ENCODE peak calls at places on chromosomes 13 and 19, in ten cellular contexts. R is CD8-positive, alpha-beta T cell; L is RWPE2; T is sigmoid colon; N is thoracic aorta; U is cardiac muscle cell; Q is breast epithelium; V is MCF 10A; G is neural crest cell; I is pancreas. S is an unnamed sample.

GRCh38 chr13:33740134-33740538 is 77.8 kb upstream of the RFC3 start:
- DNase-seq in R (no peak), L (no peak), T (no peak), N (no peak), U (no peak), Q (no peak), V (peak), G (no peak), I (no peak), S (no peak)

GRCh38 chr13:83546476-83546875 is 335.8 kb downstream of the SLITRK1 start:
- DNase-seq in R (no peak), L (no peak), T (no peak), N (no peak), U (no peak), Q (no peak), V (no peak), G (no peak), I (no peak), S (no peak)

GRCh38 chr19:55345818-55346724 is 6.4 kb downstream of the KMT5C start:
- DNase-seq in R (no peak), L (peak), T (no peak), N (no peak), U (no peak), Q (no peak), V (peak), G (no peak), I (no peak), S (no peak)

GRCh38 chr13:23608704-23609413 is 38.6 kb downstream of the TNFRSF19 start:
- DNase-seq in R (no peak), L (no peak), T (peak), N (no peak), U (no peak), Q (no peak), V (no peak), G (no peak), I (no peak), S (no peak)

GRCh38 chr19:9962623-9963290 is 26.4 kb upstream of the OLFM2 start:
- DNase-seq in R (no peak), L (no peak), T (no peak), N (no peak), U (no peak), Q (no peak), V (no peak), G (no peak), I (no peak), S (no peak)

GRCh38 chr19:47729468-47729798 is 15.9 kb upstream of the NOP53 start:
- DNase-seq in R (no peak), L (peak), T (peak), N (peak), U (no peak), Q (peak), V (peak), G (no peak), I (peak), S (no peak)

GRCh38 chr19:38975861-38976271 is 324 bp upstream of the FBXO17 start:
- DNase-seq in R (no peak), L (no peak), T (no peak), N (no peak), U (no peak), Q (no peak), V (no peak), G (peak), I (peak), S (no peak)

GRCh38 chr13:80132741-80133601 is 208.0 kb downstream of the SPRY2 start:
- DNase-seq in R (no peak), L (no peak), T (peak), N (peak), U (peak), Q (no peak), V (peak), G (peak), I (peak), S (no peak)

GRCh38 chr19:10748924-10749434 is 31.1 kb downstream of the DNM2 start:
- DNase-seq in R (no peak), L (peak), T (no peak), N (no peak), U (no peak), Q (no peak), V (peak), G (no peak), I (peak), S (no peak)

GRCh38 chr19:1259873-1260748 is 9.0 kb upstream of the CIRBP start:
- DNase-seq in R (peak), L (no peak), T (peak), N (no peak), U (no peak), Q (no peak), V (peak), G (no peak), I (peak), S (no peak)

GRCh38 chr13:110436786-110437370 is 124.6 kb downstream of the RAB20 start:
- DNase-seq in R (no peak), L (no peak), T (no peak), N (no peak), U (no peak), Q (no peak), V (no peak), G (no peak), I (no peak), S (no peak)

DNA sequence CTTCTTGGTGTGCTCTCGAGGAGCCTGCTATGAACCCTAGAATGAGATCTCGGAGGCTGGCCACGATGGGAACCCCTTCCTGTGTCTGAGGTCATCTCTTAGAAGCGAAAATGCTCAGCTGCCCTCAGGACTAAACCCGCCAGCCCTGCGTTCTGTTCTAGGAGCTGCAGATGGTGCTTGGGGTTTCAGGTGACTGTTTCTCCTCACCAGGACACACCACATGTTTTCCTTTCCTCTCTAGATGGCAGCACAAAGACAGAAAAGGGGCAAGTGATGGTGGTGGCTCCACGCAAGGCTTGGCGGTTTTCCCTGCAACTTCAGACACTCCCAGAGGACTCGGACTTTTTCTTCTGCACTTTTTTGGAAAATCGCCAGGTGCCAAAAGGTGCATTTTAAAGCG is 60.1 kb downstream of the RNASEH2B start:
- DNase-seq in R (no peak), L (no peak), T (no peak), N (no peak), U (peak), Q (no peak), V (peak), G (no peak), I (no peak), S (no peak)
- TF ChIP-seq CTCF in R (no peak), L (no peak), T (no peak), N (peak), U (no peak), Q (no peak), V (no peak), G (no peak), I (no peak), S (peak)

GRCh38 chr13:114017028-114017630 is 43.3 kb upstream of the C13orf46 start:
- DNase-seq in R (no peak), L (no peak), T (no peak), N (no peak), U (no peak), Q (no peak), V (peak), G (no peak), I (no peak), S (no peak)
- TF ChIP-seq CTCF in R (no peak), L (no peak), T (no peak), N (no peak), U (peak), Q (no peak), V (no peak), G (peak), I (no peak), S (no peak)

GRCh38 chr13:45439781-45440462 is 21.7 kb upstream of the SLC25A30 start:
- DNase-seq in R (no peak), L (no peak), T (no peak), N (no peak), U (no peak), Q (no peak), V (peak), G (no peak), I (no peak), S (no peak)

GRCh38 chr13:45445053-45445452 is 19.7 kb upstream of the COG3 start:
- DNase-seq in R (no peak), L (no peak), T (no peak), N (no peak), U (no peak), Q (no peak), V (no peak), G (no peak), I (no peak), S (no peak)

GRCh38 chr13:45439000-45439399 is 20.8 kb upstream of the SLC25A30 start:
- DNase-seq in R (no peak), L (no peak), T (no peak), N (no peak), U (no peak), Q (no peak), V (no peak), G (no peak), I (no peak), S (no peak)

GRCh38 chr13:45446181-45446580 is 18.6 kb upstream of the COG3 start:
- DNase-seq in R (no peak), L (no peak), T (no peak), N (no peak), U (no peak), Q (no peak), V (no peak), G (no peak), I (no peak), S (no peak)

DNA sequence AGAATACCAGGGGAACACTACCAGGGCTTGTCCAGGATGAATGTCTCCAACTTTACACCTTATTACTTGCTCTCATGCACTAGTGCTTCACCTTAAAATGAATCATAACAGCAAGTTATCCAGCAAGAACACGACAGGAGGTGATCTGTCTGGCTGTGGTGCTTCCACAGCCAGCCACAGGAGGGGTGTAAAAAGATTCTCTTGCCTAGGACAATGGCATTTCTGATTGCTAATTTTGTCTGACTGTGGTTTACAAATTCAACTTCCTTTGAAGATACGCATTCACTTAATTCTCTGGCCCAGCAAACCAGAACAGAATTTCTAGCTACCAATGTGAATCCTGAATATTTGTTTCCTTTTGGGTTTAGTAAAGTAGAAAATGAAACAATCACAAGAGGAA is 23.1 kb upstream of the COG3 start:
- DNase-seq in R (no peak), L (no peak), T (no peak), N (no peak), U (no peak), Q (no peak), V (peak), G (no peak), I (no peak), S (peak)
- TF ChIP-seq CTCF in R (no peak), L (no peak), T (no peak), N (no peak), U (peak), Q (no peak), V (peak), G (peak), I (no peak), S (no peak)

GRCh38 chr19:36027696-36028095 is 5.0 kb downstream of the CLIP3 start:
- DNase-seq in R (no peak), L (no peak), T (no peak), N (no peak), U (no peak), Q (no peak), V (no peak), G (no peak), I (no peak), S (no peak)

GRCh38 chr19:36031308-36031707 is 1.4 kb downstream of the CLIP3 start:
- DNase-seq in R (no peak), L (no peak), T (no peak), N (no peak), U (no peak), Q (no peak), V (no peak), G (no peak), I (no peak), S (no peak)

GRCh38 chr19:36032251-36033104 is at the start of gene CLIP3:
- DNase-seq in R (peak), L (no peak), T (peak), N (no peak), U (peak), Q (no peak), V (no peak), G (peak), I (no peak), S (peak)

GRCh38 chr19:36028313-36029041 is 4.2 kb downstream of the CLIP3 start:
- DNase-seq in R (no peak), L (no peak), T (no peak), N (no peak), U (no peak), Q (no peak), V (no peak), G (no peak), I (no peak), S (no peak)

DNA sequence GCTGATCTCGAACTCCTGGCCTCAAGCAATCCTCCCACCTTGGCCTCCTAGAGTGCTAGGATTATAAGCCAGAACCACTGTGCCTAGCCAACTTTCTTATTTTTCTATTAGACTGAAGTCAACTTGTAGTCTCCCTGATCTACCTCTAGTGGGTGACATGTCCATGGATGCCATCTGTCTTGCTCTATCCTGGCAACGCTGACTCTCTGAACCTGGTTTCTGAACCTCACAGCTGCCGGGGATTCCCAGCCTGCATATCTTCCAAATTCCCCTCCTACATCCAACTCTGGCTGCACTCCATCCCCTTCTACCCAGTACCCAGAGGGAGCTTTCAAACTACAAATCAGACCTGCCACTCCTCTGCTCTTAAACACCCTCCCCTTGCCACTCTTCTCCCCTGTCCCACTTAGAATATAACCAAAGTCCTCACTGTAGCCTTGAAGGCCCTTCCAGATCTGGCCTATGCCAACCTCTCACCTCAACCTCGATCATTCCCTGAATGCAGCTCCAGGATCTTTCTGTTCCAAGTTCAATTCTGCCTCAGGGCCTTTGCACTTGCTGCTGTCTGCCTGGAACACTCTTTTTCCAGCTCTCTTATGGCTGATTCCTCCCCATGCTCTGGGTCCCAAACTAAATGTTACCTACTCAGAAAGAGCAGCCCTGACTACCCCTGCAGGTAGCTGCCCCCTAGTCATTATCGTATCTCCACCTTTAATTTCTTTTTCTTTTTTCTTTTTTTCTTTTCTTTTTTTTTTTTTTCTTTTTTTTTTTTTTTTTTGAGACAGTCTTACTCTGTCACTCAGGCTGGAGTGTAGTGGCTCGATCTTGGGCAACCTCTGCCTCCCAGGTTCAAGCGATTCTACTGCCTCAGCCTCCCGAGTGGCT is 2.2 kb downstream of the CLIP3 start:
- DNase-seq in R (no peak), L (no peak), T (no peak), N (no peak), U (no peak), Q (no peak), V (peak), G (no peak), I (no peak), S (no peak)
- TF ChIP-seq CTCF in R (no peak), L (peak), T (no peak), N (no peak), U (peak), Q (no peak), V (no peak), G (no peak), I (no peak), S (no peak)

GRCh38 chr19:16970821-16971220 is 55.8 kb downstream of the CPAMD8 start:
- DNase-seq in R (no peak), L (no peak), T (no peak), N (no peak), U (no peak), Q (peak), V (no peak), G (no peak), I (no peak), S (no peak)

DNA sequence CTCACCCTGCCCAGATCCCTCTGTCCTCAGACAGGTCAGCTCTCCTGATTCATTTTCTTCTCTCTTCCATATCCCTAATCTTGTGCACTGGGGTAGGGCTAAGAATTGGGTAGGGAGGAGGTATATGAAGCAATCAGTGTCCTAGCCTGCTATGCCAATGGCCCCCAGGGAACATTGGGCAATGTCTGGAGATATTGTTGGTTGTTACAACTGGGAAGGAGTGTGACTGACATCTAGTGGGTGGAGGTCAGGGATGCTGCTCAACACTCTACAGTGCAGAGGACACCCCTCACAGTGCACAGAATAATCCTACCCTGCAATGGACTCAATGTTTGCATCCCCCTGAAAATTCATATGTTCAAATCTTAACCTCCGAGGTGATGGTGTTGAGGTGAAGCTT is 57.5 kb downstream of the CPAMD8 start:
- DNase-seq in R (no peak), L (no peak), T (no peak), N (no peak), U (no peak), Q (peak), V (peak), G (no peak), I (no peak), S (no peak)
- TF ChIP-seq CTCF in R (no peak), L (no peak), T (no peak), N (no peak), U (peak), Q (no peak), V (peak), G (no peak), I (no peak), S (no peak)

GRCh38 chr13:95156208-95156607 is 145.0 kb downstream of the ABCC4 start:
- DNase-seq in R (no peak), L (no peak), T (no peak), N (no peak), U (no peak), Q (no peak), V (peak), G (no peak), I (no peak), S (no peak)
- TF ChIP-seq CTCF in R (no peak), L (peak), T (no peak), N (no peak), U (peak), Q (no peak), V (peak), G (peak), I (no peak), S (peak)

DNA sequence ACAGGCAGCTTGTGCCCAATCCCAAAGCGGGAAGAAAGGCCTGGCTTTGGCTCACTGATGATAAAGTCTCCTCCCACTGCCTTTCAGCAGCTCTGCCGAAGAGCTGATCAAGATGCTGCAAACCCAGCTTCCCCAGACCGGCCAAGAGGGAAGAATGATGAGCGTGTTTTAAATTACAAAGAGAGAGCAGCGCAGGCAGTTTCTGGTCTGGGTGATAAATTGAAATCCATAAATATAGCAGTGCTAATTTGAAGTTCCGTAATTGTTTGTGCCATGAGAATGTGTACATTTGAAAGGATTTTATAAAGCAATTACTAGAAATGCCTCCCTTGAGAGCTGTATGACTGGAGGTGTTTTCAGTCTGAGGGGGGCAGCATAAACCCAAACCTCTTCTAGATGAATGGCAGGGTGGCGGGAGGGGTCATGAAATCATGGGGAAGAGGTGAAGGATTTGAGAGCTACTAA is 171.8 kb downstream of the STK24 start:
- DNase-seq in R (no peak), L (no peak), T (no peak), N (no peak), U (peak), Q (no peak), V (no peak), G (peak), I (no peak), S (no peak)
- TF ChIP-seq CTCF in R (no peak), L (no peak), T (no peak), N (no peak), U (no peak), Q (no peak), V (no peak), G (no peak), I (no peak), S (no peak)

GRCh38 chr13:30744686-30745085 is 9.3 kb downstream of the ALOX5AP start:
- DNase-seq in R (no peak), L (no peak), T (no peak), N (no peak), U (no peak), Q (no peak), V (no peak), G (no peak), I (no peak), S (no peak)
- TF ChIP-seq CTCF in R (no peak), L (no peak), T (no peak), N (no peak), U (no peak), Q (no peak), V (no peak), G (no peak), I (no peak), S (no peak)

DNA sequence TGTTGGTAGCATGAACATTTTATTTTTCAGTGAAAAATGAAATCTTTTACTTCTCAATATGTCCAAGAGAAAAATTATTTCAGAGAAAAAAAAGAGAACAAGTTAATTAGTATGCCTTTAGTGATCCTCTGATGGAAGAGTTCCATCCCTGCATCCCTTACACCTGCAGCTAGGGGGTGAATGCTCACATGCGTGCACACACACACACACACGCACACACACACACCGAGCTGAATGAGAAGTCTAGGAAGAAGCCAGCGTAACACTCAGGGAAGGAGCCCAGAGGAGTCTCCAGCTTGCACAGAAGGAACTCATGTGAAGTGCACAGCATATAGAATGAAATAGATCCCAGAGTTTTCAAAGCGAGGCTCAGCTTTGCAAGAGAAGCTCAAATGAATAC is 510.5 kb downstream of the IRS2 start:
- DNase-seq in R (no peak), L (no peak), T (no peak), N (no peak), U (peak), Q (no peak), V (peak), G (no peak), I (peak), S (no peak)
- TF ChIP-seq CTCF in R (no peak), L (peak), T (no peak), N (no peak), U (no peak), Q (no peak), V (no peak), G (peak), I (no peak), S (no peak)

GRCh38 chr19:8357007-8357521 is 6.9 kb upstream of the ANGPTL4 start:
- DNase-seq in R (no peak), L (no peak), T (no peak), N (no peak), U (no peak), Q (no peak), V (no peak), G (no peak), I (no peak), S (no peak)
- TF ChIP-seq CTCF in R (no peak), L (no peak), T (no peak), N (no peak), U (no peak), Q (no peak), V (no peak), G (no peak), I (no peak), S (no peak)

S was measured in GM13976.